ENCODE peak calls at places on chromosomes 1 and 21, in seven cellular contexts. G is heart left ventricle, J is choroid plexus epithelial cell, P is astrocyte of the spinal cord, E is epithelial cell of esophagus, H is spleen, N is OCI-LY7. F is an unnamed sample.

GRCh38 chr1:24149854-24150227 is 6.9 kb upstream of the IL22RA1 start:
- DNase-seq in G (no peak), J (peak; percentile 51), P (peak; percentile 38), E (peak; percentile 95), H (no peak), N (no peak), F (peak; percentile 88)

GRCh38 chr1:168822911-168823310 is 93.9 kb upstream of the DPT start:
- DNase-seq in G (no peak), J (no peak), P (no peak), E (no peak), H (no peak), N (no peak), F (no peak)

GRCh38 chr21:43794311-43794710 is 4.9 kb downstream of the RRP1 start:
- DNase-seq in G (no peak), J (no peak), P (no peak), E (no peak), H (peak; percentile 73), N (no peak), F (no peak)

GRCh38 chr1:193568451-193568985 is 382.1 kb upstream of the B3GALT2 start:
- DNase-seq in G (no peak), J (no peak), P (no peak), E (no peak), H (no peak), N (no peak), F (no peak)

GRCh38 chr21:41663805-41664788 is 102.8 kb downstream of the RIPK4 start:
- DNase-seq in G (no peak), J (peak; percentile 43), P (peak; percentile 14), E (peak; percentile 51), H (peak; percentile 60), N (no peak), F (no peak)

GRCh38 chr1:8962812-8963669 is 17.4 kb downstream of the CA6 start:
- DNase-seq in G (no peak), J (peak; percentile 47), P (no peak), E (peak; percentile 54), H (no peak), N (peak; percentile 85), F (peak; percentile 54)

GRCh38 chr1:26697441-26697977 is 1.7 kb downstream of the ARID1A start:
- DNase-seq in G (peak; percentile 65), J (no peak), P (no peak), E (no peak), H (no peak), N (peak; percentile 49), F (no peak)

GRCh38 chr1:15322648-15323350 is 75.8 kb downstream of the FHAD1 start:
- DNase-seq in G (no peak), J (no peak), P (no peak), E (no peak), H (no peak), N (no peak), F (no peak)

GRCh38 chr1:242147096-242147976 is 148.4 kb upstream of the MAP1LC3C start:
- DNase-seq in G (no peak), J (peak; percentile 13), P (peak; percentile 72), E (peak; percentile 70), H (no peak), N (no peak), F (peak; percentile 84)

GRCh38 chr1:202501281-202501680 is 152.8 kb downstream of the PPP1R12B start:
- DNase-seq in G (no peak), J (peak; percentile 71), P (peak; percentile 43), E (peak; percentile 47), H (no peak), N (peak; percentile 16), F (peak; percentile 53)

GRCh38 chr21:34280389-34280795 is 83.4 kb upstream of the KCNE2 start:
- DNase-seq in G (no peak), J (peak; percentile 12), P (no peak), E (peak; percentile 55), H (no peak), N (no peak), F (peak; percentile 3)

DNA sequence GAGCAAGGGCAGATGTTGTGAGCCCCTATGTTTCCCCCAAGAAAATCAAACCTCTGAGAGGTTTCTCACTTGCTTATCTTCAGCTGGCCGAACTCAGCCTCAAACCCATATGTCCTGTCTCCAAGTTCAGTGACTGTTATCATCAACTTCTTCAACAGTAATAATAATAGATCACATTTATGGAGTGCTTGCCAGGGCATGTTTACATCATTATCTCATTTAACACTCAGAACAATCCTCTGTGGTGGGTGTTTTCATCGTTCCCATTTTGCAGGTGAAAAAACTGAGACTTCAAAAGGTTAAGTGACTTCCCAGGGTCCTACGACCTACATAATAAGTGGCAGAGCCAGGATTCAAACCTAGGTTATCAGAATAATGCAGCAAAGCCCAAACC is 3.4 kb downstream of the CAPN2 start:
- DNase-seq in G (no peak), J (no peak), P (no peak), E (no peak), H (no peak), N (no peak), F (no peak)
- H3K4me3 ChIP-seq in G (peak overlapping the region; percentile 8), J (peak overlapping the region; percentile 21), P (peak overlapping the region; percentile 89), E (no peak overlapping the region), H (no peak overlapping the region), N (no peak overlapping the region), F (peak overlapping the region; percentile 0)

GRCh38 chr1:55231745-55232144 is 16.6 kb upstream of the USP24 start:
- DNase-seq in G (no peak), J (no peak), P (no peak), E (no peak), H (no peak), N (no peak), F (no peak)

GRCh38 chr1:55235722-55236121 is 20.6 kb upstream of the USP24 start:
- DNase-seq in G (no peak), J (peak; percentile 83), P (peak; percentile 80), E (peak; percentile 76), H (no peak), N (no peak), F (peak; percentile 80)

GRCh38 chr1:55232448-55233148 is 17.4 kb upstream of the USP24 start:
- DNase-seq in G (no peak), J (no peak), P (no peak), E (no peak), H (no peak), N (no peak), F (no peak)

GRCh38 chr1:55233149-55233777 is 18.1 kb upstream of the USP24 start:
- DNase-seq in G (no peak), J (no peak), P (no peak), E (peak; percentile 11), H (no peak), N (no peak), F (no peak)

GRCh38 chr1:55234016-55234415 is 18.9 kb upstream of the USP24 start:
- DNase-seq in G (no peak), J (no peak), P (no peak), E (no peak), H (no peak), N (no peak), F (no peak)
- H3K4me3 ChIP-seq in G (no peak overlapping the region), J (no peak overlapping the region), P (no peak overlapping the region), E (no peak overlapping the region), H (no peak overlapping the region), N (no peak overlapping the region), F (no peak overlapping the region)

DNA sequence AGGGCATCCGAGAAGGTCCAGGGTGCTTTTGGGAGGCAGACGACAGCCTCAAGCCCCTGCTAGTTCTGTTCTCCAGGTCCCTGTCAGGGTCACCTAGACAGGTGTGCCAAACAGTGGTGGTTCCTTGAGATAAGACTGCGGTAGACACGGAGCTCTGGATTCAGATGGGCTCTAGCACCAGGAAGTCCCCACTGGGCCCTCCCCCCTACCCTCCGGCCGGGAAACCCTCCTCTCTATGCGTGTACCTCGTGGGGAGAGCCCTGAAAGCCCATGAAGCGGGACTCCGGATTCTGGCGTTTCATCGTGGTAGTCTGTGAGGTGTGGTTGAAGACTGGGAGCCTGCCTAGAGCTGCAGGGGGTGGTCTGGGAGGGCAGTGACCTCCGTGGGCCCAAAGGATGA is 2.1 kb upstream of the KCNA2 start:
- DNase-seq in G (no peak), J (no peak), P (no peak), E (no peak), H (no peak), N (no peak), F (no peak)
- H3K4me3 ChIP-seq in G (no peak overlapping the region), J (no peak overlapping the region), P (no peak overlapping the region), E (no peak overlapping the region), H (no peak overlapping the region), N (no peak overlapping the region), F (no peak overlapping the region)

GRCh38 chr1:66331641-66332523 is 202.1 kb upstream of the SGIP1 start:
- DNase-seq in G (peak; percentile 83), J (peak; percentile 90), P (peak; percentile 88), E (peak; percentile 71), H (peak; percentile 87), N (peak; percentile 61), F (peak; percentile 75)

GRCh38 chr1:66332524-66332853 is 201.5 kb upstream of the SGIP1 start:
- DNase-seq in G (no peak), J (no peak), P (no peak), E (no peak), H (no peak), N (no peak), F (no peak)

GRCh38 chr1:66335125-66335524 is 198.8 kb upstream of the SGIP1 start:
- DNase-seq in G (no peak), J (no peak), P (no peak), E (no peak), H (no peak), N (no peak), F (no peak)

GRCh38 chr1:66334311-66334710 is 199.6 kb upstream of the SGIP1 start:
- DNase-seq in G (no peak), J (no peak), P (no peak), E (no peak), H (no peak), N (no peak), F (no peak)

GRCh38 chr1:66333463-66334232 is 200.3 kb upstream of the SGIP1 start:
- DNase-seq in G (peak; percentile 69), J (no peak), P (no peak), E (no peak), H (no peak), N (peak; percentile 47), F (no peak)
- H3K4me3 ChIP-seq in G (peak overlapping the region; percentile 63), J (peak overlapping the region; percentile 63), P (peak overlapping the region; percentile 21), E (peak overlapping the region; percentile 57), H (peak overlapping the region; percentile 59), N (peak overlapping the region; percentile 77), F (no peak overlapping the region)

GRCh38 chr1:45684402-45684801 is 1.9 kb downstream of the GPBP1L1 start:
- DNase-seq in G (no peak), J (no peak), P (no peak), E (no peak), H (no peak), N (no peak), F (no peak)
- H3K4me3 ChIP-seq in G (peak overlapping the region; percentile 75), J (peak overlapping the region; percentile 98), P (peak overlapping the region; percentile 95), E (peak overlapping the region; percentile 99), H (peak overlapping the region; percentile 93), N (peak overlapping the region; percentile 94), F (no peak overlapping the region)

DNA sequence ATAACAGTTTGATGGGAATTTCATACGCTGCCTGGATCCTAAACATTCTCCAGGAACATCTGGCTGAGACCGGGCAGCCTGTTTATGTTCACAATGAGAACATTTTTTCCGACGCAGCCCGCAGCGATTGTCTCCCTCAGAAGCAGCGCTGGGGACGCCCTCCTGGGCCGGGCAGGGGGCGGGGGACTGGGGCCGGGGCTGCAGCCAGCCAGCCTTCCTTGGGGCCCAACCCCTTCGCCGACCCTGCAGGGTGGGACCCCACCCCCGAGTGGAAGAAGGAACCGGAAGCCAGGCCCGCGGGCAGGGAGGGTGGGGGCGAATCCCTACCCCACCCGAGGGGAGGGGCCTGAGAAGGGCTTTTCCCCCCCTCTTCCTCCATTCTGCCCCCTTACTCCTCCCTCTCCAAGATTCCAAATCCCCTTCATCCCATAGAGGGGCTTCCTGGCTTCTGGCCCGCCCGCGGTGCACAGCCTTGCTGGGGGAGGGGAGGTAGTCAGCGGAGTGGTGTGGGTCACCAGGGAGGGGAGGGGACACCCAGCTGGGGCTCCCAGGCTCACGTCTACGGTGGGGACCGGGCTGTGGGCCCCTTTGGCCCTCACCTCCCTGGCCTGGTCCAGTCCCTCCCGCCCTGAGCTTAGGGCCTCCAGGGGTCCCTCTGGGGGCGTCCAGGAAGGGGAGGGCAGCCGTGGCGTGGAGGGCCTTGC is 60.6 kb downstream of the WNT9A start:
- DNase-seq in G (peak; percentile 87), J (peak; percentile 64), P (peak; percentile 53), E (no peak), H (peak; percentile 83), N (no peak), F (no peak)
- H3K4me3 ChIP-seq in G (peak overlapping the region; percentile 47), J (peak overlapping the region; percentile 51), P (peak overlapping the region; percentile 20), E (no peak overlapping the region), H (peak overlapping the region; percentile 47), N (no peak overlapping the region), F (peak overlapping the region; percentile 14)

F was measured in bronchial epithelial cell.